ENCODE peak calls at places on chromosome 3, in five cellular contexts. G, N, X, F and Y are unnamed samples.

GRCh38 chr3:171028025-171028778 is 1.7 kb upstream of the SLC2A2 start:
- DNase-seq in X (peak), F (peak), G (peak), N (peak), Y (peak)

GRCh38 chr3:55547086-55547666 is 60.1 kb upstream of the WNT5A start:
- DNase-seq in F (no peak), X (no peak), G (no peak), N (no peak), Y (no peak)

GRCh38 chr3:4416961-4417360 is 50.1 kb downstream of the SUMF1 start:
- DNase-seq in X (peak), G (peak), F (no peak), N (no peak), Y (peak)

GRCh38 chr3:152236741-152237140 is 32.0 kb upstream of the MBNL1 start:
- DNase-seq in F (no peak), X (no peak), G (peak), N (no peak), Y (no peak)

GRCh38 chr3:151750181-151750580 is 16.5 kb downstream of the AADACL2 start:
- DNase-seq in G (no peak), F (no peak), N (no peak), X (no peak), Y (no peak)

GRCh38 chr3:11643212-11644087 is at the start of gene VGLL4:
- DNase-seq in N (peak), G (peak), X (peak), F (peak), Y (peak)

GRCh38 chr3:52090620-52091468 is 34.5 kb upstream of the DUSP7 start:
- DNase-seq in N (no peak), G (no peak), F (peak), X (peak), Y (no peak)

GRCh38 chr3:93969443-93969842 is 4.3 kb downstream of the PROS1 start:
- DNase-seq in N (no peak), F (no peak), G (peak), X (peak), Y (no peak)

GRCh38 chr3:65246561-65246960 is 558.8 kb upstream of the ADAMTS9 start:
- DNase-seq in X (no peak), G (no peak), N (no peak), F (no peak), Y (no peak)

GRCh38 chr3:65481085-65481484 is 557.6 kb downstream of the MAGI1 start:
- DNase-seq in X (no peak), N (no peak), F (no peak), G (no peak), Y (no peak)

GRCh38 chr3:151366993-151367392 is 17.6 kb downstream of the P2RY12 start:
- DNase-seq in N (no peak), X (no peak), G (no peak), F (no peak), Y (no peak)

GRCh38 chr3:113260980-113261920 is 49.9 kb downstream of the BOC start:
- DNase-seq in G (peak), N (no peak), X (peak), F (no peak), Y (no peak)

GRCh38 chr3:36842275-36842674 is 77.9 kb upstream of the DCLK3 start:
- DNase-seq in F (no peak), G (no peak), X (no peak), N (no peak), Y (no peak)

GRCh38 chr3:86254480-86254879 is 736.5 kb downstream of the VGLL3 start:
- DNase-seq in G (no peak), F (no peak), N (no peak), X (no peak), Y (no peak)

GRCh38 chr3:197670361-197670760 is 66.3 kb downstream of the RUBCN start:
- DNase-seq in X (no peak), F (no peak), N (no peak), G (no peak), Y (no peak)

GRCh38 chr3:139281096-139281495 is 62.7 kb upstream of the MRPS22 start:
- DNase-seq in G (peak), N (no peak), X (no peak), F (no peak), Y (no peak)